ENCODE peak calls at places on chromosome 14, in six cellular contexts. U is left lung, V is fibroblast of the conjunctiva, R is GM23338, B is hippocampal formation, J is KBM-7. X is an unnamed sample.

GRCh38 chr14:22748691-22749090 is 17.8 kb upstream of the OXA1L start:
- DNase-seq in U (no peak), V (no peak), J (peak), B (no peak), R (no peak), X (peak)

GRCh38 chr14:96698846-96699543 is 98.2 kb upstream of the VRK1 start:
- DNase-seq in J (no peak), R (no peak), V (no peak), U (no peak), B (no peak), X (no peak)

GRCh38 chr14:20436363-20436755 is 393 bp upstream of the KLHL33 start:
- DNase-seq in R (no peak), B (no peak), V (peak), U (no peak), J (no peak), X (no peak)

GRCh38 chr14:33707751-33708150 is 243.1 kb downstream of the EGLN3 start:
- DNase-seq in V (no peak), B (no peak), J (no peak), R (no peak), U (no peak), X (no peak)

GRCh38 chr14:67480011-67480410 is 8.5 kb downstream of the TMEM229B start:
- DNase-seq in B (no peak), V (no peak), R (no peak), U (no peak), J (no peak), X (no peak)

GRCh38 chr14:50805396-50805795 is 25.6 kb downstream of the NIN start:
- DNase-seq in J (no peak), B (no peak), U (no peak), V (no peak), R (no peak), X (no peak)

GRCh38 chr14:38961136-38961535 is 141.9 kb downstream of the SEC23A start:
- DNase-seq in V (no peak), R (no peak), U (no peak), B (no peak), J (no peak), X (no peak)

GRCh38 chr14:99156814-99157213 is 115.2 kb downstream of the BCL11B start:
- DNase-seq in B (no peak), R (no peak), U (no peak), J (no peak), V (no peak), X (no peak)

GRCh38 chr14:91580886-91581615 is 70.9 kb upstream of the PPP4R3A start:
- DNase-seq in V (no peak), B (no peak), R (peak), U (no peak), J (no peak), X (no peak)

GRCh38 chr14:95290769-95291440 is 28.8 kb downstream of the CLMN start:
- DNase-seq in B (no peak), U (no peak), R (peak), J (no peak), V (no peak), X (no peak)

GRCh38 chr14:22536853-22537338 is 52.1 kb downstream of the DAD1 start:
- DNase-seq in B (no peak), V (peak), R (no peak), J (peak), U (peak), X (peak)

GRCh38 chr14:105097797-105098127 is 32.5 kb upstream of the GPR132 start:
- DNase-seq in B (no peak), U (no peak), V (no peak), J (no peak), R (no peak), X (no peak)

GRCh38 chr14:102775855-102776760 is 1.1 kb upstream of the TRAF3 start:
- DNase-seq in U (no peak), J (no peak), V (peak), R (peak), B (no peak), X (no peak)

GRCh38 chr14:96584199-96584906 is 82.2 kb downstream of the PAPOLA start:
- DNase-seq in U (no peak), B (no peak), V (no peak), J (peak), R (peak), X (peak)

GRCh38 chr14:63542231-63542999 is 762 bp downstream of the PPP2R5E start:
- DNase-seq in V (no peak), J (peak), B (no peak), R (peak), U (peak), X (no peak)

GRCh38 chr14:91140672-91141071 is 26.8 kb downstream of the DGLUCY start:
- DNase-seq in R (peak), U (no peak), V (no peak), B (no peak), J (no peak), X (no peak)

X was measured in MV-4-11.